ENCODE peak calls at places on chromosome 22, in eight cellular contexts. One of them, this sample, is unnamed.

GRCh38 chr22:46596032-46596441 is 24.1 kb upstream of the GRAMD4 start:
- DNase-seq in stimulated activated CD8-positive, alpha-beta memory T cell treated with anti-CD3 and anti-CD28 coated beads, Interleukin-15, amount 100 ng/mL, for 1 hour: no peak
- DNase-seq in pulmonary artery endothelial cell: no peak
- DNase-seq in NCI-H146: no peak
- DNase-seq in esophagus muscularis mucosa: no peak
- DNase-seq in activated T-cell treated with anti-CD3 and anti-CD28 coated beads for 48 hours: no peak
- DNase-seq in colonic mucosa: no peak
- DNase-seq in cardiac septum: no peak
- DNase-seq in this sample: no peak

GRCh38 chr22:50086526-50086925 is 1.3 kb upstream of the MLC1 start:
- DNase-seq in stimulated activated CD8-positive, alpha-beta memory T cell treated with anti-CD3 and anti-CD28 coated beads, Interleukin-15, amount 100 ng/mL, for 1 hour: no peak
- DNase-seq in pulmonary artery endothelial cell: no peak
- DNase-seq in NCI-H146: no peak
- DNase-seq in esophagus muscularis mucosa: no peak
- DNase-seq in activated T-cell treated with anti-CD3 and anti-CD28 coated beads for 48 hours: no peak
- DNase-seq in colonic mucosa: no peak
- DNase-seq in cardiac septum: no peak
- DNase-seq in this sample: no peak

GRCh38 chr22:46792061-46792796 is 29.8 kb downstream of the TBC1D22A start:
- DNase-seq in stimulated activated CD8-positive, alpha-beta memory T cell treated with anti-CD3 and anti-CD28 coated beads, Interleukin-15, amount 100 ng/mL, for 1 hour: no peak
- DNase-seq in pulmonary artery endothelial cell: peak
- DNase-seq in NCI-H146: no peak
- DNase-seq in esophagus muscularis mucosa: no peak
- DNase-seq in activated T-cell treated with anti-CD3 and anti-CD28 coated beads for 48 hours: no peak
- DNase-seq in colonic mucosa: no peak
- DNase-seq in cardiac septum: no peak
- DNase-seq in this sample: no peak

GRCh38 chr22:39396156-39396796 is 3.3 kb upstream of the TAB1 start:
- DNase-seq in stimulated activated CD8-positive, alpha-beta memory T cell treated with anti-CD3 and anti-CD28 coated beads, Interleukin-15, amount 100 ng/mL, for 1 hour: no peak
- DNase-seq in pulmonary artery endothelial cell: no peak
- DNase-seq in NCI-H146: no peak
- DNase-seq in esophagus muscularis mucosa: no peak
- DNase-seq in activated T-cell treated with anti-CD3 and anti-CD28 coated beads for 48 hours: no peak
- DNase-seq in colonic mucosa: no peak
- DNase-seq in cardiac septum: no peak
- DNase-seq in this sample: no peak

GRCh38 chr22:21876486-21877176 is 9.2 kb upstream of the MAPK1 start:
- DNase-seq in stimulated activated CD8-positive, alpha-beta memory T cell treated with anti-CD3 and anti-CD28 coated beads, Interleukin-15, amount 100 ng/mL, for 1 hour: no peak
- DNase-seq in pulmonary artery endothelial cell: no peak
- DNase-seq in NCI-H146: no peak
- DNase-seq in esophagus muscularis mucosa: no peak
- DNase-seq in activated T-cell treated with anti-CD3 and anti-CD28 coated beads for 48 hours: peak
- DNase-seq in colonic mucosa: no peak
- DNase-seq in cardiac septum: no peak
- DNase-seq in this sample: no peak

GRCh38 chr22:17102297-17102667 is 17.5 kb downstream of the IL17RA start:
- DNase-seq in stimulated activated CD8-positive, alpha-beta memory T cell treated with anti-CD3 and anti-CD28 coated beads, Interleukin-15, amount 100 ng/mL, for 1 hour: no peak
- DNase-seq in pulmonary artery endothelial cell: no peak
- DNase-seq in NCI-H146: no peak
- DNase-seq in esophagus muscularis mucosa: no peak
- DNase-seq in activated T-cell treated with anti-CD3 and anti-CD28 coated beads for 48 hours: no peak
- DNase-seq in colonic mucosa: no peak
- DNase-seq in cardiac septum: peak
- DNase-seq in this sample: no peak

GRCh38 chr22:29341849-29342127 is 26.3 kb upstream of the RASL10A start:
- DNase-seq in stimulated activated CD8-positive, alpha-beta memory T cell treated with anti-CD3 and anti-CD28 coated beads, Interleukin-15, amount 100 ng/mL, for 1 hour: no peak
- DNase-seq in pulmonary artery endothelial cell: no peak
- DNase-seq in NCI-H146: no peak
- DNase-seq in esophagus muscularis mucosa: no peak
- DNase-seq in activated T-cell treated with anti-CD3 and anti-CD28 coated beads for 48 hours: no peak
- DNase-seq in colonic mucosa: no peak
- DNase-seq in cardiac septum: no peak
- DNase-seq in this sample: no peak

GRCh38 chr22:21735198-21736083 is at the start of gene YPEL1:
- DNase-seq in stimulated activated CD8-positive, alpha-beta memory T cell treated with anti-CD3 and anti-CD28 coated beads, Interleukin-15, amount 100 ng/mL, for 1 hour: peak
- DNase-seq in pulmonary artery endothelial cell: peak
- DNase-seq in NCI-H146: peak
- DNase-seq in esophagus muscularis mucosa: peak
- DNase-seq in activated T-cell treated with anti-CD3 and anti-CD28 coated beads for 48 hours: peak
- DNase-seq in colonic mucosa: peak
- DNase-seq in cardiac septum: peak
- DNase-seq in this sample: no peak

GRCh38 chr22:47624277-47625012 is 862.0 kb downstream of the TBC1D22A start:
- DNase-seq in stimulated activated CD8-positive, alpha-beta memory T cell treated with anti-CD3 and anti-CD28 coated beads, Interleukin-15, amount 100 ng/mL, for 1 hour: no peak
- DNase-seq in pulmonary artery endothelial cell: no peak
- DNase-seq in NCI-H146: no peak
- DNase-seq in esophagus muscularis mucosa: peak
- DNase-seq in activated T-cell treated with anti-CD3 and anti-CD28 coated beads for 48 hours: no peak
- DNase-seq in colonic mucosa: no peak
- DNase-seq in cardiac septum: peak
- DNase-seq in this sample: no peak

This sample was measured in SK-N-MC.